ENCODE peak calls at places on chromosomes 1 and 21, in eight cellular contexts. Y is esophagus squamous epithelium; P is T-helper 17 cell; W is fibroblast of mammary gland; J is activated CD4-positive, alpha-beta T cell treated with anti-CD3 and anti-CD28 coated beads, Interleukin-2, amount 50 U/mL, for 1 hour; O is NCI-H1694 treated with DMSO at 0.1 percent for 48 hours; D is NCI-H446; C is bronchial epithelial cell. Z is an unnamed sample.

GRCh38 chr1:67559222-67559700 is 125.7 kb upstream of the GADD45A start:
- DNase-seq in Y (no peak), P (no peak), W (peak), J (no peak), O (no peak), D (no peak), C (no peak), Z (peak)

GRCh38 chr21:38878394-38879179 is 72.9 kb downstream of the ETS2 start:
- DNase-seq in Y (no peak), P (no peak), W (no peak), J (no peak), O (no peak), D (no peak), C (peak), Z (no peak)

GRCh38 chr1:178011101-178011828 is 41.4 kb upstream of the SEC16B start:
- DNase-seq in Y (no peak), P (no peak), W (peak), J (no peak), O (peak), D (no peak), C (peak), Z (no peak)

GRCh38 chr1:150567717-150568561 is 11.5 kb downstream of the MCL1 start:
- DNase-seq in Y (no peak), P (no peak), W (peak), J (no peak), O (peak), D (no peak), C (peak), Z (peak)

GRCh38 chr1:21220815-21221214 is 44.1 kb upstream of the EIF4G3 start:
- DNase-seq in Y (no peak), P (no peak), W (no peak), J (no peak), O (peak), D (peak), C (no peak), Z (no peak)

GRCh38 chr1:240611619-240612490 is at the start of gene GREM2:
- DNase-seq in Y (no peak), P (peak), W (peak), J (peak), O (peak), D (no peak), C (peak), Z (no peak)

GRCh38 chr1:206001476-206001888 is 1.7 kb downstream of the RAB7B start:
- DNase-seq in Y (no peak), P (no peak), W (peak), J (no peak), O (no peak), D (no peak), C (peak), Z (peak)

GRCh38 chr21:29238967-29239289 is 59.8 kb upstream of the BACH1 start:
- DNase-seq in Y (no peak), P (no peak), W (peak), J (no peak), O (no peak), D (no peak), C (no peak), Z (no peak)

GRCh38 chr1:29396438-29397255 is 160.3 kb downstream of the PTPRU start:
- DNase-seq in Y (no peak), P (no peak), W (peak), J (no peak), O (peak), D (no peak), C (no peak), Z (no peak)

GRCh38 chr1:34162852-34163766 is 1.9 kb downstream of the CSMD2 start:
- DNase-seq in Y (peak), P (no peak), W (peak), J (no peak), O (peak), D (no peak), C (peak), Z (peak)

GRCh38 chr1:76352741-76353435 is 278.3 kb downstream of the ST6GALNAC3 start:
- DNase-seq in Y (no peak), P (no peak), W (no peak), J (no peak), O (no peak), D (no peak), C (no peak), Z (no peak)

GRCh38 chr1:2451744-2452582 is 24.1 kb upstream of the PLCH2 start:
- DNase-seq in Y (no peak), P (no peak), W (peak), J (no peak), O (peak), D (no peak), C (peak), Z (no peak)

GRCh38 chr1:84145051-84145450 is 980 bp downstream of the PRKACB start:
- DNase-seq in Y (no peak), P (no peak), W (no peak), J (no peak), O (no peak), D (no peak), C (peak), Z (no peak)

GRCh38 chr21:45990741-45991605 is 9.4 kb downstream of the COL6A1 start:
- DNase-seq in Y (no peak), P (peak), W (no peak), J (no peak), O (no peak), D (no peak), C (no peak), Z (peak)

GRCh38 chr1:44655609-44656008 is 18.7 kb downstream of the TMEM53 start:
- DNase-seq in Y (no peak), P (no peak), W (no peak), J (no peak), O (peak), D (no peak), C (no peak), Z (no peak)

GRCh38 chr1:234899041-234899787 is 229.4 kb downstream of the TOMM20 start:
- DNase-seq in Y (no peak), P (no peak), W (peak), J (no peak), O (no peak), D (no peak), C (peak), Z (no peak)

GRCh38 chr1:88217386-88217785 is 466.7 kb upstream of the PKN2 start:
- DNase-seq in Y (no peak), P (no peak), W (no peak), J (no peak), O (no peak), D (no peak), C (no peak), Z (no peak)

GRCh38 chr1:29785554-29785953 is 549.2 kb downstream of the PTPRU start:
- DNase-seq in Y (no peak), P (no peak), W (no peak), J (no peak), O (no peak), D (no peak), C (no peak), Z (no peak)

GRCh38 chr1:191852907-191853306 is 305.4 kb upstream of the RGS18 start:
- DNase-seq in Y (no peak), P (no peak), W (no peak), J (no peak), O (no peak), D (no peak), C (no peak), Z (no peak)

GRCh38 chr1:147496571-147496970 is 44.7 kb upstream of the BCL9 start:
- DNase-seq in Y (no peak), P (no peak), W (peak), J (no peak), O (no peak), D (no peak), C (no peak), Z (peak)

GRCh38 chr1:212699104-212699838 is 369 bp downstream of the BATF3 start:
- DNase-seq in Y (no peak), P (peak), W (peak), J (peak), O (peak), D (no peak), C (no peak), Z (peak)

GRCh38 chr1:215002471-215002870 is 80.1 kb upstream of the KCNK2 start:
- DNase-seq in Y (no peak), P (no peak), W (peak), J (no peak), O (no peak), D (no peak), C (peak), Z (no peak)

GRCh38 chr1:1440941-1441888 is 5.7 kb downstream of the VWA1 start:
- DNase-seq in Y (no peak), P (peak), W (peak), J (peak), O (peak), D (no peak), C (no peak), Z (no peak)

GRCh38 chr1:220077887-220078286 is 11.7 kb downstream of the BPNT1 start:
- DNase-seq in Y (no peak), P (no peak), W (no peak), J (no peak), O (no peak), D (no peak), C (no peak), Z (no peak)

GRCh38 chr1:41666991-41667631 is 182.6 kb upstream of the EDN2 start:
- DNase-seq in Y (no peak), P (peak), W (peak), J (peak), O (peak), D (no peak), C (peak), Z (no peak)

GRCh38 chr1:30801826-30802198 is 44.2 kb upstream of the LAPTM5 start:
- DNase-seq in Y (no peak), P (peak), W (peak), J (peak), O (peak), D (peak), C (peak), Z (no peak)

GRCh38 chr1:67683306-67683705 is 1.7 kb upstream of the GADD45A start:
- DNase-seq in Y (no peak), P (no peak), W (peak), J (no peak), O (no peak), D (no peak), C (peak), Z (no peak)

GRCh38 chr1:200302192-200302892 is 107.5 kb downstream of the ZNF281 start:
- DNase-seq in Y (no peak), P (peak), W (peak), J (peak), O (no peak), D (no peak), C (peak), Z (no peak)

GRCh38 chr1:204842892-204843291 is 27.8 kb upstream of the NFASC start:
- DNase-seq in Y (no peak), P (no peak), W (peak), J (no peak), O (no peak), D (no peak), C (no peak), Z (no peak)

GRCh38 chr21:44263221-44263671 is 1.5 kb upstream of the DNMT3L start:
- DNase-seq in Y (no peak), P (no peak), W (no peak), J (no peak), O (no peak), D (no peak), C (no peak), Z (no peak)

GRCh38 chr1:167518331-167518700 is at the start of gene CD247:
- DNase-seq in Y (no peak), P (peak), W (no peak), J (peak), O (no peak), D (no peak), C (no peak), Z (no peak)

GRCh38 chr1:208047975-208048374 is 137.1 kb upstream of the CD34 start:
- DNase-seq in Y (no peak), P (no peak), W (no peak), J (no peak), O (no peak), D (no peak), C (peak), Z (peak)

GRCh38 chr1:205472737-205473565 is 17.1 kb upstream of the BLACAT1 start:
- DNase-seq in Y (no peak), P (no peak), W (no peak), J (no peak), O (no peak), D (no peak), C (no peak), Z (no peak)

GRCh38 chr21:29534448-29534847 is 235.7 kb downstream of the BACH1 start:
- DNase-seq in Y (no peak), P (no peak), W (no peak), J (no peak), O (no peak), D (no peak), C (no peak), Z (no peak)

GRCh38 chr1:218374972-218375371 is 29.8 kb downstream of the TGFB2 start:
- DNase-seq in Y (no peak), P (no peak), W (peak), J (no peak), O (no peak), D (no peak), C (peak), Z (no peak)

GRCh38 chr1:115186871-115187270 is 97.6 kb upstream of the TSPAN2 start:
- DNase-seq in Y (no peak), P (no peak), W (no peak), J (no peak), O (no peak), D (no peak), C (no peak), Z (no peak)

GRCh38 chr1:193437785-193438184 is 251.4 kb upstream of the B3GALT2 start:
- DNase-seq in Y (no peak), P (no peak), W (no peak), J (no peak), O (no peak), D (no peak), C (peak), Z (no peak)

GRCh38 chr1:20318521-20318920 is 27.8 kb downstream of the VWA5B1 start:
- DNase-seq in Y (no peak), P (no peak), W (no peak), J (no peak), O (no peak), D (no peak), C (no peak), Z (no peak)

GRCh38 chr1:63073530-63074306 is 248.6 kb upstream of the FOXD3 start:
- DNase-seq in Y (no peak), P (no peak), W (no peak), J (no peak), O (no peak), D (no peak), C (no peak), Z (no peak)

Z was measured in ascending aorta.